ENCODE peak calls at places on chromosomes 6 and 20, in nine cellular contexts. X is adrenal gland, V is thyroid gland, P is IMR-90, L is breast epithelium, J is transverse colon, C is Peyer's patch, G is ovary, Y is tibial nerve. Z is an unnamed sample. For H3K27me3, the result is how much of the 10 kb centered on the place peaks cover.

GRCh38 chr20:45235995-45236394 is 14.8 kb downstream of the SEMG2 start:
- DNase-seq in X (no peak), V (no peak), P (no peak), L (no peak), J (no peak), C (no peak), G (no peak), Y (no peak), Z (no peak)

GRCh38 chr6:1024587-1024986 is 287.3 kb upstream of the FOXQ1 start:
- DNase-seq in X (no peak), V (no peak), P (peak), L (no peak), J (peak), C (no peak), G (no peak), Y (no peak), Z (no peak)

GRCh38 chr20:7094438-7094997 is 327.0 kb downstream of the BMP2 start:
- DNase-seq in X (no peak), V (peak), P (peak), L (no peak), J (peak), C (no peak), G (no peak), Y (no peak), Z (no peak)

GRCh38 chr6:70813885-70814284 is 143.0 kb downstream of the B3GAT2 start:
- DNase-seq in X (no peak), V (no peak), P (no peak), L (no peak), J (no peak), C (no peak), G (no peak), Y (no peak), Z (no peak)

GRCh38 chr6:53524455-53524815 is 20.5 kb downstream of the GCLC start:
- DNase-seq in X (no peak), V (no peak), P (peak), L (no peak), J (no peak), C (no peak), G (no peak), Y (no peak), Z (no peak)

GRCh38 chr6:155528982-155529453 is 73.4 kb upstream of the NOX3 start:
- DNase-seq in X (peak), V (no peak), P (peak), L (no peak), J (no peak), C (no peak), G (no peak), Y (no peak), Z (no peak)

GRCh38 chr6:148548065-148548748 is 198.6 kb upstream of the UST start:
- DNase-seq in X (no peak), V (no peak), P (peak), L (no peak), J (no peak), C (no peak), G (no peak), Y (no peak), Z (peak)

GRCh38 chr20:51584116-51584515 is 41.6 kb upstream of the NFATC2 start:
- DNase-seq in X (no peak), V (no peak), P (no peak), L (no peak), J (no peak), C (no peak), G (no peak), Y (no peak), Z (no peak)

GRCh38 chr6:128235556-128235955 is 284.8 kb downstream of the PTPRK start:
- DNase-seq in X (no peak), V (no peak), P (no peak), L (no peak), J (no peak), C (no peak), G (no peak), Y (no peak), Z (no peak)

GRCh38 chr6:155108070-155108815 is 113.1 kb downstream of the TIAM2 start:
- DNase-seq in X (no peak), V (no peak), P (peak), L (no peak), J (no peak), C (no peak), G (no peak), Y (no peak), Z (no peak)

DNA sequence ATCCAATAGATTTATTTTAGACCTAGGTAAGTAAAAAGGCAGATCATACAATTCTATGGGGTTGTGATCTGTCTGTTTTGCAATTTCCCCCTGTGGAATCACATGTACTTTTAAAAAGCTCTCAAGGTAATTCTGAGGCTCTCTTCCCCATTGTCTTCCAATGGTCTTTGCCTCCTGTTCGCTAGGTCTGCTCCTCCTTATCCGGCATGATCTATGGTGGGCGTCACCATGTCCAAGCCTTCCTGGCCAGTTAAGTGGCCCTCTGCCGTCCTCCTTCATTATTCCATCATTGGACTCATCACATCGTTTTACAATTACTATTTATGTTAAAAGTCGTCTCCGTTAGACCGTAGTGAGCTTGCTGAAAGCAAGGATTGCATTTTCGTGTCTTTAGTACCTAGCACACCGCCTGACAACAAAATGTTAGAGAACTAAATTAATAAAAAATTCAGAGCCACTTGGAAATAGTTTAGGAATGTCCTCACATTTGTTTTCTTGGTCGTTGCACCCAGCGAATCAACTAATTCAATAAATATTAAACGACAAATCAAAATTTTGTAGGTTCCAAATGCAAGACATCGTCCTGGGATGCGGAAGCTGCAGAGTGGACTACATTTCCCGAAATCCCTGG is 2.2 kb upstream of the STXBP5 start:
- DNase-seq in X (peak), V (peak), P (peak), L (no peak), J (peak), C (peak), G (no peak), Y (no peak), Z (no peak)
- TF ChIP-seq POLR2A in X (no peak), V (no peak), P (no peak), L (no peak), J (no peak), C (no peak), G (no peak), Y (no peak), Z (no peak)

GRCh38 chr20:1998715-1999114 is 4.9 kb upstream of the PDYN start:
- DNase-seq in X (no peak), V (no peak), P (no peak), L (no peak), J (no peak), C (no peak), G (no peak), Y (no peak), Z (no peak)
- H3K27me3 ChIP-seq in X (under half), V (under half), P (under half), L (under half), J (under half), C (under half), G (under half), Y (under half), Z (under half)

GRCh38 chr6:36505744-36506534 is 41.3 kb downstream of the STK38 start:
- DNase-seq in X (no peak), V (no peak), P (no peak), L (no peak), J (no peak), C (no peak), G (no peak), Y (no peak), Z (no peak)
- H3K27ac ChIP-seq in X (no peak), V (no peak), P (no peak), L (peak), J (peak), C (peak), G (no peak), Y (peak), Z (no peak)

DNA sequence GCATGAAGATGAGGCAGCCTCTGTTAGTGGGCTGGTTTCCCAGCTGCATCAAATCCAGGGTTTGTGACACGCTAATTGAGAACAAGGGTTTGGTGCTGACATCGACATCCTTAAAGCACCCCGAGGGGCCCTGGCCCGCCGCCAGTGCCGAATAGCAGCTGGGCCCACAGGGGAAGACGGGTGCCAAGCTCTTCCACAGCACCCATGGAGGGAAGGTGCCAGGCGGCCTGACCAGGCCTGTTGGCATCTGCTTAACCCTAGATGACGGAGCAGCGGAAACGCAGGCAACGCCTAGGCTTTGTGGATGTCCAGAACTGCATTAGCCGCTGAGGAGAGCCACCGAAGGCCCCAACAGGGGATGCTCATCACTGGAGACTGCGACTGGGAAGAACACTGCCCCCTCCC is 16.0 kb downstream of the UQCC2 start:
- DNase-seq in X (no peak), V (no peak), P (no peak), L (no peak), J (no peak), C (no peak), G (no peak), Y (no peak), Z (no peak)
- TF ChIP-seq POLR2A in X (no peak), V (no peak), P (no peak), L (no peak), J (no peak), C (no peak), G (no peak), Y (no peak), Z (no peak)

DNA sequence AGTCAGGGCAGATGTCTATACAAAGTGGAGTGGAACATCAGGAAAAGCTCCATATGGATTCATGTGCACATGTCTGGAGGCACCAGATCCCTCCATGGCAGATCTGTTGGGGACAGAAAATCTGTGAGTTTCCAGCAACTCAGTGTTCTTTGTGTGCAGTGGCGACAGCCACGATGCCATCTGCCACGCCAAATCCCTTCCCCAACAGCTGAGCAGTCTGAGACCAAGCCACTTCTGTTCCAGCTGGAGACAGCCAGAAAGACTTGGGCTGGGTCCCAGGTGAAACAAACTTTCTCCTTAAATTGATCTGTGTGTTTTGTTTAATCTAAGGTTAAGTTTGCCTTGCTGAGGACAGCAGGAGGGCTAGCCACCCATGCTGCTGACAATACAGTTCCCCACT is 22.9 kb downstream of the FKBP1A start:
- DNase-seq in X (no peak), V (no peak), P (no peak), L (no peak), J (no peak), C (no peak), G (no peak), Y (no peak), Z (no peak)
- H3K27me3 ChIP-seq in X (under half), V (under half), P (under half), L (under half), J (under half), C (under half), G (under half), Y (under half), Z (under half)

DNA sequence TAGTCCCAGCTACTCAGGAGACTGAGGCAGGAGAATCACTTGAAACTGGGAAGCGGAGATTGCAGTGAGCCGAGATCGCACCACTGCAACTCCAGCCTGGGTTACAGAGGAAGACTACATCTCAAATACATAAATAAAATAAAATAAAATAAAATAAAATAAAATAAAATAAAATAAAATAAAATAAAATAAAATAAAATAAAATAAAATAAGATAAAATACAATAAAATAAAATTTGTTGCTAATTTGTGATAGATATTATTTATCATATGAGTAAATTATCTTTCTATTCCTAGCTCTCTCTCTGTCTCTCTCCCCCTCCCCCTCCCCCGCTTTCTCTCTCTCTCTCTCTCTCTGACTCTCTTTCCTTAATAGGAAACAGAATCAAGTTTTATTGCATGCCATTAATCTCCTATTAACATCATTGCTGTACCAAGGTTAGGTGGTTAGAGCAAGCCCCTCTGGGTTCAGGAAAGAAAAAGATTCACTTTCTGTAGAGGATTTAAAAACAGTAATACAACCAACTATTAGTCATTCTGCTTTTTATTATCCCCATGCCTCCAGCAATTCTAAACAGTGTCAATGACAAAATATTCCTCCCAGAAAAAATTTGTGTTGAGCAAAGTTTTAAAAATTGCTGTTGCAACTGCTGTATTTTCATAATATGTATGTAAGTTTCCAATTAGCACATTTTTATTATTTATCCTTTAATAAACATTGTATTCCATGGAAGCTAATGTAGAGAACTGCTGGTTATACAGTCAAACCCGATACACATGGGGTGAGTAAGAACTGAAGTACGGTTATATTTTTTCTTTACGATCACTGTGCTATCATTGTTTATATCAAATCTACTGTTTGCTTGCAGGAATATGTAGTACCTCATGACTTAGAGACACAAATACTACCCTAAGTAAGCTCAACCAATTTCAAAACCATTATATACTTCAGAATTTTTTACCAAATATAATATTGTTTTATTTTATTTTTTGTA is 22.1 kb downstream of the BMP5 start:
- DNase-seq in X (no peak), V (no peak), P (peak), L (no peak), J (no peak), C (no peak), G (no peak), Y (no peak), Z (no peak)
- H3K27ac ChIP-seq in X (no peak), V (no peak), P (no peak), L (no peak), J (no peak), C (no peak), G (no peak), Y (no peak), Z (no peak)

GRCh38 chr20:33922224-33922623 is 71.5 kb upstream of the RALY start:
- DNase-seq in X (no peak), V (no peak), P (no peak), L (no peak), J (no peak), C (no peak), G (no peak), Y (no peak), Z (no peak)
- TF ChIP-seq POLR2A in X (no peak), V (no peak), P (no peak), L (no peak), J (no peak), C (no peak), G (no peak), Y (no peak), Z (no peak)

DNA sequence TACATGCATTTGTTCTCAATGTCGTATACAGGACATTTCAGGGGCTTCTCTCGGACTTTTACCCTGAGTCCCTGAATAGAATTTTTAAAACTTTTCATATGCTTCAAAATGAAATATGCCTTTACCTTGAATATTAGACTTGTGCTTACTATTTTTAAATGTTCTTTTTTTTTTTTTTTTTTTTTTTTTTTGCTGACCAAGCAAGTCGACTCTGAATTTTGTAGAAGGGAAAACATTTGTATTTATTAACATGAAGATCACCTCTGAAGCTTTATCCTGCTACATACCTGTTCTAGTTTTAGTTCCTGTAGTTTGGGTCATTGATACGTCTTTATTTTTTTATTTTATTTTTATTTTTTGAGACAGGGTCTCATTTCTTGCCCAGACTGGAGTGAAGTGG is 39.7 kb upstream of the SAYSD1 start:
- DNase-seq in X (no peak), V (no peak), P (no peak), L (no peak), J (no peak), C (no peak), G (no peak), Y (no peak), Z (no peak)
- H3K27me3 ChIP-seq in X (under half), V (under half), P (under half), L (under half), J (under half), C (under half), G (under half), Y (under half), Z (under half)

DNA sequence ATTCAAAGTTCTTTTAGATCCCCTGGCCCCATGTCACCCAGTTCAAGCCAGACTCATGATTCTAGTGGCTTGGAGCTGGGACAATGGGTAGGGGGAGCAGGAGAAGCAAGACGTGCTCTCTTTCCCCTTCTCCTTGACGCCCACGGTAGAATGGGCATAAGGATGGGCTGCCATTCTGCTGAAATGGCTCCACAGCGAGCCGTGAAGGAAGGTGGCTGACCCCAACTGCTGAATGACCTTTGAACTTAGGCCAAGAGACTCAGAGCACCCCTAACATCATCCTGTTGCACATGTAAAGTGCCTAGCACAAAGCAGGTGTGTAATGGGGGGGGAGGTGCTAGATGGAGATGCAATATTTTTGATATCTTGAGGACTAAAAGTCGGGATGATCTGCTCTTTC is 15.8 kb upstream of the PTPN1 start:
- DNase-seq in X (no peak), V (no peak), P (no peak), L (no peak), J (no peak), C (no peak), G (peak), Y (no peak), Z (no peak)
- H3K27ac ChIP-seq in X (no peak), V (no peak), P (no peak), L (no peak), J (no peak), C (no peak), G (no peak), Y (no peak), Z (no peak)

Z was measured in vagina.